ENCODE peak calls at places on chromosomes 1 and 21, in eight cellular contexts. One of them, this sample, is unnamed. For H3K27me3, the result is how much of the 10 kb centered on the place peaks cover.

GRCh38 chr1:158179301-158180041 is 1.2 kb upstream of the CD1D start:
- DNase-seq in gastrocnemius medialis: no peak
- DNase-seq in bronchial epithelial cell: no peak
- DNase-seq in left ventricle myocardium inferior: no peak
- DNase-seq in right atrium auricular region: no peak
- DNase-seq in heart right ventricle: no peak
- DNase-seq in Peyer's patch: no peak
- DNase-seq in aorta: no peak
- DNase-seq in this sample: no peak

GRCh38 chr1:161439280-161440232 is 65.7 kb upstream of the FCGR2A start:
- DNase-seq in bronchial epithelial cell: peak
- DNase-seq in left ventricle myocardium inferior: no peak
- DNase-seq in aorta: peak
- DNase-seq in Peyer's patch: peak
- DNase-seq in right atrium auricular region: no peak
- DNase-seq in heart right ventricle: no peak
- DNase-seq in gastrocnemius medialis: no peak
- DNase-seq in this sample: peak

GRCh38 chr1:4767308-4767707 is 112.9 kb downstream of the AJAP1 start:
- DNase-seq in Peyer's patch: no peak
- DNase-seq in heart right ventricle: no peak
- DNase-seq in right atrium auricular region: no peak
- DNase-seq in aorta: no peak
- DNase-seq in left ventricle myocardium inferior: no peak
- DNase-seq in gastrocnemius medialis: no peak
- DNase-seq in bronchial epithelial cell: no peak
- DNase-seq in this sample: no peak

GRCh38 chr1:234272656-234273312 is 100.5 kb upstream of the COA6 start:
- DNase-seq in left ventricle myocardium inferior: no peak
- DNase-seq in bronchial epithelial cell: no peak
- DNase-seq in Peyer's patch: no peak
- DNase-seq in gastrocnemius medialis: no peak
- DNase-seq in heart right ventricle: no peak
- DNase-seq in aorta: no peak
- DNase-seq in right atrium auricular region: no peak
- DNase-seq in this sample: no peak

GRCh38 chr21:21137986-21138385 is 139.8 kb downstream of the NCAM2 start:
- DNase-seq in aorta: no peak
- DNase-seq in heart right ventricle: no peak
- DNase-seq in left ventricle myocardium inferior: no peak
- DNase-seq in right atrium auricular region: no peak
- DNase-seq in gastrocnemius medialis: no peak
- DNase-seq in Peyer's patch: no peak
- DNase-seq in bronchial epithelial cell: no peak
- DNase-seq in this sample: no peak

GRCh38 chr1:93732514-93732913 is 50.9 kb upstream of the BCAR3 start:
- DNase-seq in heart right ventricle: no peak
- DNase-seq in gastrocnemius medialis: no peak
- DNase-seq in Peyer's patch: no peak
- DNase-seq in bronchial epithelial cell: no peak
- DNase-seq in left ventricle myocardium inferior: no peak
- DNase-seq in aorta: no peak
- DNase-seq in right atrium auricular region: no peak
- DNase-seq in this sample: no peak

GRCh38 chr1:24562625-24563024 is 6.7 kb downstream of the NCMAP start:
- DNase-seq in bronchial epithelial cell: peak
- DNase-seq in heart right ventricle: no peak
- DNase-seq in right atrium auricular region: no peak
- DNase-seq in left ventricle myocardium inferior: no peak
- DNase-seq in aorta: peak
- DNase-seq in gastrocnemius medialis: no peak
- DNase-seq in Peyer's patch: no peak
- DNase-seq in this sample: no peak

GRCh38 chr1:41664861-41665640 is 180.6 kb upstream of the EDN2 start:
- DNase-seq in bronchial epithelial cell: peak
- DNase-seq in heart right ventricle: no peak
- DNase-seq in aorta: no peak
- DNase-seq in Peyer's patch: no peak
- DNase-seq in left ventricle myocardium inferior: no peak
- DNase-seq in right atrium auricular region: peak
- DNase-seq in gastrocnemius medialis: peak
- DNase-seq in this sample: no peak

GRCh38 chr1:36743286-36744005 is 260.7 kb upstream of the CSF3R start:
- DNase-seq in aorta: peak
- DNase-seq in Peyer's patch: no peak
- DNase-seq in gastrocnemius medialis: no peak
- DNase-seq in left ventricle myocardium inferior: no peak
- DNase-seq in bronchial epithelial cell: no peak
- DNase-seq in right atrium auricular region: no peak
- DNase-seq in heart right ventricle: no peak
- DNase-seq in this sample: no peak

GRCh38 chr1:226644541-226645176 is 94.4 kb downstream of the ITPKB start:
- DNase-seq in heart right ventricle: no peak
- DNase-seq in Peyer's patch: peak
- DNase-seq in left ventricle myocardium inferior: peak
- DNase-seq in bronchial epithelial cell: no peak
- DNase-seq in gastrocnemius medialis: no peak
- DNase-seq in aorta: peak
- DNase-seq in right atrium auricular region: no peak
- DNase-seq in this sample: no peak

GRCh38 chr1:145729196-145729595 is 9.9 kb downstream of the CD160 start:
- DNase-seq in Peyer's patch: no peak
- DNase-seq in gastrocnemius medialis: no peak
- DNase-seq in aorta: no peak
- DNase-seq in left ventricle myocardium inferior: no peak
- DNase-seq in right atrium auricular region: no peak
- DNase-seq in heart right ventricle: no peak
- DNase-seq in bronchial epithelial cell: no peak
- DNase-seq in this sample: peak

GRCh38 chr21:38819719-38820147 is 14.0 kb downstream of the ETS2 start:
- DNase-seq in right atrium auricular region: no peak
- DNase-seq in Peyer's patch: no peak
- DNase-seq in bronchial epithelial cell: peak
- DNase-seq in gastrocnemius medialis: no peak
- DNase-seq in heart right ventricle: no peak
- DNase-seq in aorta: no peak
- DNase-seq in left ventricle myocardium inferior: no peak
- DNase-seq in this sample: no peak

GRCh38 chr1:165896277-165896676 is 68.9 kb downstream of the UCK2 start:
- DNase-seq in left ventricle myocardium inferior: no peak
- DNase-seq in right atrium auricular region: no peak
- DNase-seq in Peyer's patch: no peak
- DNase-seq in aorta: peak
- DNase-seq in gastrocnemius medialis: peak
- DNase-seq in heart right ventricle: peak
- DNase-seq in bronchial epithelial cell: peak
- DNase-seq in this sample: no peak

GRCh38 chr1:182552527-182552926 is 36.5 kb downstream of the RNASEL start:
- DNase-seq in heart right ventricle: no peak
- DNase-seq in gastrocnemius medialis: no peak
- DNase-seq in aorta: no peak
- DNase-seq in Peyer's patch: no peak
- DNase-seq in left ventricle myocardium inferior: no peak
- DNase-seq in right atrium auricular region: no peak
- DNase-seq in bronchial epithelial cell: no peak
- DNase-seq in this sample: no peak

GRCh38 chr1:184982002-184982954 is 8.0 kb upstream of the NIBAN1 start:
- DNase-seq in aorta: peak
- DNase-seq in heart right ventricle: peak
- DNase-seq in bronchial epithelial cell: peak
- DNase-seq in right atrium auricular region: peak
- DNase-seq in gastrocnemius medialis: peak
- DNase-seq in Peyer's patch: peak
- DNase-seq in left ventricle myocardium inferior: peak
- DNase-seq in this sample: peak

GRCh38 chr1:205162301-205162700 is 40.5 kb upstream of the RBBP5 start:
- DNase-seq in left ventricle myocardium inferior: no peak
- DNase-seq in heart right ventricle: no peak
- DNase-seq in right atrium auricular region: no peak
- DNase-seq in bronchial epithelial cell: no peak
- DNase-seq in Peyer's patch: no peak
- DNase-seq in gastrocnemius medialis: no peak
- DNase-seq in aorta: no peak
- DNase-seq in this sample: no peak

GRCh38 chr1:21706151-21706835 is 37.1 kb upstream of the RAP1GAP start:
- DNase-seq in aorta: no peak
- DNase-seq in Peyer's patch: no peak
- DNase-seq in bronchial epithelial cell: no peak
- DNase-seq in left ventricle myocardium inferior: no peak
- DNase-seq in gastrocnemius medialis: no peak
- DNase-seq in heart right ventricle: no peak
- DNase-seq in right atrium auricular region: no peak
- DNase-seq in this sample: peak

DNA sequence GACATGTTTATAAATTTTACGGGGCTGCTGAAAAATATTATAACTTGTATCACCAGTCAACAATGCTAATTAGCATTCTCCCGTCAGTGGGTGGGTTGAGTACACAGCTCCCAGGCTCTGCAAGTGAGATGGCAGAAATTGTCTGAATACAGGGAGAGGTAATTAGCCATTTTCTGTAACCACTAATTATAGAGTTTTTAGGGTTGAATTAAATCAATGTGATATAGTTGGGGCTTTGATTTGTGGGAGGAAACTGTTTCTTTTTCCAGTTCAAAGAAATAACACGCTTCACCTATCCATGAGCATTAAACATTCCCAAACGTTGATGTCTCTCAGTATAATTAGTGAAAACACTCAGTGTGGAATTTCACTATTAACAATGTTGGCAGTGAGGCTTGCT is 1.4 kb downstream of the VANGL1 start:
- DNase-seq in gastrocnemius medialis: no peak
- DNase-seq in left ventricle myocardium inferior: no peak
- DNase-seq in aorta: no peak
- DNase-seq in right atrium auricular region: no peak
- DNase-seq in Peyer's patch: no peak
- DNase-seq in heart right ventricle: no peak
- DNase-seq in bronchial epithelial cell: no peak
- DNase-seq in this sample: no peak
- H3K4me3 ChIP-seq in gastrocnemius medialis: no peak
- H3K4me3 ChIP-seq in left ventricle myocardium inferior: peak
- H3K4me3 ChIP-seq in aorta: no peak
- H3K4me3 ChIP-seq in right atrium auricular region: peak
- H3K4me3 ChIP-seq in Peyer's patch: no peak
- H3K4me3 ChIP-seq in heart right ventricle: peak
- H3K4me3 ChIP-seq in bronchial epithelial cell: peak
- H3K4me3 ChIP-seq in this sample: peak

DNA sequence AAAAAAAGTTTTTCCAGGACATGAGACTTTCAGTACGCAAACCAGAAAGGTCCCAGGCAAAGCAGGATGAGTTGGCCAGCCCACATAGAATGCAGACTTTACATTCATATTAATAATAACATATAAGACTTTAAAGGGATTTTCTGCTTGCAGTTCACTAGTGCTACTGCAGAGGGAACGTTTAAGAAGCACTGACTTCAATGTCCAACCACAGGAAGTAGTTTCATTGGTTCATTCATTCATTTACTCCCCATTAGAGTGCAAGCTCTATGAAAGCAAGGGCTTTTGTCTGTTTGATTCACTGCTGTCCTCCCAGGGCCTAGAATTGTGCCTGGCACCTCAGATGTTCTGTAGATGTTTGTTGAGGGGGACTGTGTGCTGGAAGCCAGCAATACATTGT is 11.8 kb upstream of the SERINC2 start:
- DNase-seq in aorta: no peak
- DNase-seq in heart right ventricle: no peak
- DNase-seq in Peyer's patch: no peak
- DNase-seq in right atrium auricular region: no peak
- DNase-seq in bronchial epithelial cell: no peak
- DNase-seq in left ventricle myocardium inferior: no peak
- DNase-seq in gastrocnemius medialis: no peak
- DNase-seq in this sample: no peak
- H3K27me3 ChIP-seq in aorta: under half
- H3K27me3 ChIP-seq in heart right ventricle: under half
- H3K27me3 ChIP-seq in Peyer's patch: under half
- H3K27me3 ChIP-seq in right atrium auricular region: under half
- H3K27me3 ChIP-seq in bronchial epithelial cell: under half
- H3K27me3 ChIP-seq in left ventricle myocardium inferior: under half
- H3K27me3 ChIP-seq in gastrocnemius medialis: under half
- H3K27me3 ChIP-seq in this sample: under half

GRCh38 chr1:77927414-77927813 is 39.0 kb downstream of the NEXN start:
- DNase-seq in heart right ventricle: no peak
- DNase-seq in right atrium auricular region: no peak
- DNase-seq in gastrocnemius medialis: no peak
- DNase-seq in bronchial epithelial cell: no peak
- DNase-seq in left ventricle myocardium inferior: no peak
- DNase-seq in aorta: no peak
- DNase-seq in Peyer's patch: no peak
- DNase-seq in this sample: no peak

GRCh38 chr1:77929806-77930205 is 41.4 kb downstream of the NEXN start:
- DNase-seq in left ventricle myocardium inferior: no peak
- DNase-seq in aorta: no peak
- DNase-seq in bronchial epithelial cell: peak
- DNase-seq in right atrium auricular region: no peak
- DNase-seq in gastrocnemius medialis: no peak
- DNase-seq in Peyer's patch: no peak
- DNase-seq in heart right ventricle: no peak
- DNase-seq in this sample: no peak

GRCh38 chr1:77925966-77926365 is 37.5 kb downstream of the NEXN start:
- DNase-seq in heart right ventricle: no peak
- DNase-seq in bronchial epithelial cell: no peak
- DNase-seq in right atrium auricular region: no peak
- DNase-seq in aorta: no peak
- DNase-seq in left ventricle myocardium inferior: no peak
- DNase-seq in Peyer's patch: no peak
- DNase-seq in gastrocnemius medialis: no peak
- DNase-seq in this sample: no peak

GRCh38 chr1:77925536-77925935 is 37.1 kb downstream of the NEXN start:
- DNase-seq in bronchial epithelial cell: no peak
- DNase-seq in heart right ventricle: no peak
- DNase-seq in aorta: no peak
- DNase-seq in Peyer's patch: no peak
- DNase-seq in gastrocnemius medialis: no peak
- DNase-seq in right atrium auricular region: no peak
- DNase-seq in left ventricle myocardium inferior: no peak
- DNase-seq in this sample: no peak

GRCh38 chr1:77926561-77927357 is 38.3 kb downstream of the NEXN start:
- DNase-seq in bronchial epithelial cell: no peak
- DNase-seq in heart right ventricle: no peak
- DNase-seq in gastrocnemius medialis: no peak
- DNase-seq in right atrium auricular region: no peak
- DNase-seq in left ventricle myocardium inferior: no peak
- DNase-seq in aorta: no peak
- DNase-seq in Peyer's patch: no peak
- DNase-seq in this sample: no peak
- H3K4me3 ChIP-seq in bronchial epithelial cell: no peak
- H3K4me3 ChIP-seq in heart right ventricle: no peak
- H3K4me3 ChIP-seq in gastrocnemius medialis: no peak
- H3K4me3 ChIP-seq in right atrium auricular region: no peak
- H3K4me3 ChIP-seq in left ventricle myocardium inferior: peak
- H3K4me3 ChIP-seq in aorta: no peak
- H3K4me3 ChIP-seq in Peyer's patch: peak
- H3K4me3 ChIP-seq in this sample: no peak

DNA sequence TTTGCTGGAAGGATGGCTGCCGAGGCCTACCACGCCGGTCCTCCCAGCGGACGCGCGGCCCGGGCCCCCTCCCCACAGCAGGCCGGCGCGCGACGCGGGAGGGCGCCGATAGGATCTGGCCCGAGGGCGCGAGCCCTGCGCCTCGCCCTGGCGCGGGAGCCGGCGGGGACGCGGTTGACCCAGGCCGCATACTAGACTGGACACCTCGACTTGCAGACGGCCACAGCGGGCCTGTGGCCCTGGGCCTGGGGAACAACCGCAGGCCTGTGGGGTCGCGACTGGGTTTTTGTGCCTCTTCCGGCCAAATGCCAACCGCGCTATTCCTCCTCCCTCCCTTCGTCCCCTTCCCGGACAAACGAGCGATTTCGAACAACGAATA is 2.5 kb downstream of the NHLH2 start:
- DNase-seq in right atrium auricular region: no peak
- DNase-seq in aorta: no peak
- DNase-seq in bronchial epithelial cell: no peak
- DNase-seq in left ventricle myocardium inferior: no peak
- DNase-seq in heart right ventricle: no peak
- DNase-seq in Peyer's patch: no peak
- DNase-seq in gastrocnemius medialis: no peak
- DNase-seq in this sample: peak
- H3K27me3 ChIP-seq in right atrium auricular region: under half
- H3K27me3 ChIP-seq in aorta: under half
- H3K27me3 ChIP-seq in bronchial epithelial cell: under half
- H3K27me3 ChIP-seq in left ventricle myocardium inferior: half or more
- H3K27me3 ChIP-seq in heart right ventricle: under half
- H3K27me3 ChIP-seq in Peyer's patch: under half
- H3K27me3 ChIP-seq in gastrocnemius medialis: half or more
- H3K27me3 ChIP-seq in this sample: half or more

This sample was measured in H7.